ENCODE peak calls at places on chromosomes 11 and 22, in four cellular contexts. G is astrocyte, Y is A549, I is MM.1S. S is an unnamed sample.

GRCh38 chr11:121931748-121932352 is 184.2 kb downstream of the BLID start:
- DNase-seq in G (no peak), Y (no peak), I (no peak), S (no peak)

GRCh38 chr11:65366340-65366773 is 11.8 kb downstream of the TIGD3 start:
- DNase-seq in G (peak), Y (peak), I (peak), S (peak)

GRCh38 chr22:17154971-17155370 is 4.1 kb downstream of the HDHD5 start:
- DNase-seq in G (no peak), Y (no peak), I (no peak), S (no peak)

GRCh38 chr11:71558996-71559395 is 6.4 kb upstream of the KRTAP5-10 start:
- DNase-seq in G (no peak), Y (no peak), I (no peak), S (no peak)

GRCh38 chr11:83047515-83048225 is 24.0 kb downstream of the RAB30 start:
- DNase-seq in G (peak), Y (no peak), I (no peak), S (no peak)

GRCh38 chr11:67406969-67407699 is 3.3 kb downstream of the TBC1D10C start:
- DNase-seq in G (no peak), Y (no peak), I (no peak), S (no peak)

GRCh38 chr11:36608491-36609199 is 10.6 kb upstream of the RAG2 start:
- DNase-seq in G (no peak), Y (no peak), I (no peak), S (no peak)

GRCh38 chr22:49721211-49721763 is 106.4 kb downstream of the BRD1 start:
- DNase-seq in G (no peak), Y (no peak), I (no peak), S (no peak)

GRCh38 chr22:39174498-39175120 is 22.1 kb upstream of the CBX7 start:
- DNase-seq in G (peak), Y (peak), I (no peak), S (peak)

GRCh38 chr11:105862736-105863367 is 159.2 kb downstream of the MSANTD4 start:
- DNase-seq in G (peak), Y (peak), I (peak), S (peak)

GRCh38 chr11:102874842-102875241 is at the start of gene MMP12:
- DNase-seq in G (no peak), Y (no peak), I (no peak), S (no peak)

GRCh38 chr22:36461665-36462474 is 19.6 kb downstream of the TXN2 start:
- DNase-seq in G (peak), Y (peak), I (no peak), S (peak)

GRCh38 chr22:38180841-38181452 is 683 bp downstream of the PLA2G6 start:
- DNase-seq in G (no peak), Y (no peak), I (peak), S (no peak)

GRCh38 chr22:44719586-44720368 is 17.8 kb downstream of the PRR5 start:
- DNase-seq in G (no peak), Y (no peak), I (no peak), S (no peak)

GRCh38 chr11:119148855-119149370 is at the start of gene ABCG4:
- DNase-seq in G (no peak), Y (no peak), I (no peak), S (no peak)

GRCh38 chr11:16278273-16278672 is 78.1 kb downstream of the SOX6 start:
- DNase-seq in G (no peak), Y (no peak), I (no peak), S (no peak)

GRCh38 chr11:123654566-123655081 is at the start of gene SCN3B:
- DNase-seq in G (peak), Y (peak), I (peak), S (peak)

GRCh38 chr11:66579017-66579606 is 10.7 kb upstream of the CTSF start:
- DNase-seq in G (peak), Y (peak), I (peak), S (peak)

GRCh38 chr11:79973701-79974626 is 533.1 kb upstream of the TENM4 start:
- DNase-seq in G (no peak), Y (no peak), I (no peak), S (peak)

GRCh38 chr22:26967282-26967681 is 309.9 kb downstream of the MIAT start:
- DNase-seq in G (no peak), Y (no peak), I (no peak), S (no peak)

GRCh38 chr11:123544631-123545375 is 109.6 kb downstream of the SCN3B start:
- DNase-seq in G (no peak), Y (no peak), I (no peak), S (no peak)

GRCh38 chr22:20524004-20524481 is 16.6 kb downstream of the MED15 start:
- DNase-seq in G (no peak), Y (no peak), I (no peak), S (peak)

GRCh38 chr11:724063-724732 is 18.2 kb downstream of the EPS8L2 start:
- DNase-seq in G (no peak), Y (no peak), I (no peak), S (no peak)

GRCh38 chr11:1807628-1807995 is 27.2 kb upstream of the SYT8 start:
- DNase-seq in G (no peak), Y (peak), I (no peak), S (no peak)

GRCh38 chr11:2116680-2117079 is 22.5 kb downstream of the IGF2 start:
- DNase-seq in G (no peak), Y (no peak), I (no peak), S (no peak)

GRCh38 chr11:113773092-113773415 is 438 bp downstream of the ZW10 start:
- DNase-seq in G (peak), Y (no peak), I (no peak), S (peak)

GRCh38 chr22:45125198-45125597 is 38.5 kb upstream of the NUP50 start:
- DNase-seq in G (peak), Y (no peak), I (no peak), S (peak)

GRCh38 chr22:37290737-37291136 is 8.4 kb downstream of the CYTH4 start:
- DNase-seq in G (no peak), Y (no peak), I (no peak), S (peak)

GRCh38 chr11:114183041-114183511 is 113.1 kb upstream of the NNMT start:
- DNase-seq in G (no peak), Y (no peak), I (no peak), S (no peak)

GRCh38 chr11:116335078-116335477 is 437.7 kb downstream of the BUD13 start:
- DNase-seq in G (no peak), Y (no peak), I (no peak), S (no peak)

GRCh38 chr22:27919943-27920755 is 1.1 kb upstream of the PITPNB start:
- DNase-seq in G (peak), Y (peak), I (no peak), S (peak)

GRCh38 chr22:40721266-40721665 is 42.0 kb downstream of the MCHR1 start:
- DNase-seq in G (peak), Y (peak), I (no peak), S (peak)

GRCh38 chr11:26045082-26045481 is 286.8 kb upstream of the ANO3 start:
- DNase-seq in G (no peak), Y (no peak), I (peak), S (no peak)

GRCh38 chr11:70517996-70518907 is 119.9 kb downstream of the CTTN start:
- DNase-seq in G (peak), Y (no peak), I (no peak), S (peak)

GRCh38 chr11:134761361-134761760 is 349.3 kb upstream of the B3GAT1 start:
- DNase-seq in G (no peak), Y (no peak), I (no peak), S (no peak)

GRCh38 chr11:35619754-35620640 is 1.7 kb downstream of the FJX1 start:
- DNase-seq in G (peak), Y (peak), I (no peak), S (no peak)

GRCh38 chr11:67136156-67136555 is 17.1 kb downstream of the KDM2A start:
- DNase-seq in G (no peak), Y (no peak), I (no peak), S (no peak)

GRCh38 chr11:132078230-132078629 is 707.8 kb downstream of the NTM start:
- DNase-seq in G (no peak), Y (no peak), I (no peak), S (no peak)

GRCh38 chr11:132080121-132080520 is 709.7 kb downstream of the NTM start:
- DNase-seq in G (no peak), Y (no peak), I (no peak), S (no peak)

GRCh38 chr11:132084433-132084832 is 714.0 kb downstream of the NTM start:
- DNase-seq in G (no peak), Y (no peak), I (no peak), S (no peak)

GRCh38 chr11:132078677-132079076 is 708.3 kb downstream of the NTM start:
- DNase-seq in G (no peak), Y (no peak), I (no peak), S (no peak)

GRCh38 chr11:132082566-132082965 is 712.2 kb downstream of the NTM start:
- DNase-seq in G (no peak), Y (no peak), I (no peak), S (no peak)
- TF ChIP-seq CTCF in G (no peak), Y (no peak), I (no peak), S (no peak)

DNA sequence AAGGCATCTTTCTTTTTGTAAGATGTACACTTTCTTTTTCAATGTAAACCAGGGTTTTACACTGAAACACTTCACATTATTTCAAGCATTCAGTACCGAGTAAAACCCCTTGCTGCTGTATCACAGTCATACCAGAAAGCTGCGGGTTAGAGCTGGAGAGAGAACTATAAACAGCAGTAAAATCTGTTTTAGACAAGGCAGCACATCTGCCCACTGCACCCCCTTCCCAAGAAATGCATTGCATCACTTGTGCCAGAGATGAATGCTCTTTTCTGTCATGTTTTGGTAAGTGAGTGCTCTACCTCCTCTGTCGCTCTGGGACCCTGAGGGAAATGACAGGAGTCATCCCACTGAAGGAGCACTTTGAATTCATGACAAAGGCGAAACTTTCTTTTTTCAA is 107.3 kb downstream of the MAML2 start:
- DNase-seq in G (no peak), Y (no peak), I (no peak), S (peak)
- H3K4me3 ChIP-seq in G (no peak), Y (no peak), I (no peak), S (no peak)

GRCh38 chr22:25777870-25778269 is 35.9 kb downstream of the MYO18B start:
- DNase-seq in G (peak), Y (peak), I (no peak), S (peak)
- TF ChIP-seq CTCF in G (peak), Y (peak), I (peak), S (peak)

DNA sequence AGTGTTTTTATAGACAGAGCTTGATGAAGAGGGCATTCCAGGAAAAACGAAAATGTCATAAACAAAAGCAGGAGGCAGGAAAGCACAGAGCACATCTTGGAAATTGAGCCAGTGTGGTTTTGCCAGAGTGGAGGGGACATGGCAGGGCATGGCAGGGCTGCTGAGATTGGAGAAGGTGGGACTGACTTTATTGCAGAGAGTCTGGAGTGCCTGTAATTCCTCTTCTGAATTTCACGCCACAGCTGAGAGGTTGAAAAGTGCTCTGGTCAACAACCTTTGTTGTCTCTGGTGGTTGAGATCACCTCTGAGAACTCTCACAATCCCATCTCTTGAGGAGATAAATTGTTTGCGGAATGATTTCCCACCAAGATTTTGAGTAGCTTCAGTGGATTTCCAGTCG is 16.4 kb downstream of the SLC5A1 start:
- DNase-seq in G (no peak), Y (no peak), I (no peak), S (no peak)
- H3K4me3 ChIP-seq in G (no peak), Y (no peak), I (no peak), S (no peak)

GRCh38 chr11:93849751-93850584 is 450 bp downstream of the VSTM5 start:
- DNase-seq in G (peak), Y (peak), I (no peak), S (peak)
- TF ChIP-seq CTCF in G (no peak), Y (no peak), I (no peak), S (no peak)

DNA sequence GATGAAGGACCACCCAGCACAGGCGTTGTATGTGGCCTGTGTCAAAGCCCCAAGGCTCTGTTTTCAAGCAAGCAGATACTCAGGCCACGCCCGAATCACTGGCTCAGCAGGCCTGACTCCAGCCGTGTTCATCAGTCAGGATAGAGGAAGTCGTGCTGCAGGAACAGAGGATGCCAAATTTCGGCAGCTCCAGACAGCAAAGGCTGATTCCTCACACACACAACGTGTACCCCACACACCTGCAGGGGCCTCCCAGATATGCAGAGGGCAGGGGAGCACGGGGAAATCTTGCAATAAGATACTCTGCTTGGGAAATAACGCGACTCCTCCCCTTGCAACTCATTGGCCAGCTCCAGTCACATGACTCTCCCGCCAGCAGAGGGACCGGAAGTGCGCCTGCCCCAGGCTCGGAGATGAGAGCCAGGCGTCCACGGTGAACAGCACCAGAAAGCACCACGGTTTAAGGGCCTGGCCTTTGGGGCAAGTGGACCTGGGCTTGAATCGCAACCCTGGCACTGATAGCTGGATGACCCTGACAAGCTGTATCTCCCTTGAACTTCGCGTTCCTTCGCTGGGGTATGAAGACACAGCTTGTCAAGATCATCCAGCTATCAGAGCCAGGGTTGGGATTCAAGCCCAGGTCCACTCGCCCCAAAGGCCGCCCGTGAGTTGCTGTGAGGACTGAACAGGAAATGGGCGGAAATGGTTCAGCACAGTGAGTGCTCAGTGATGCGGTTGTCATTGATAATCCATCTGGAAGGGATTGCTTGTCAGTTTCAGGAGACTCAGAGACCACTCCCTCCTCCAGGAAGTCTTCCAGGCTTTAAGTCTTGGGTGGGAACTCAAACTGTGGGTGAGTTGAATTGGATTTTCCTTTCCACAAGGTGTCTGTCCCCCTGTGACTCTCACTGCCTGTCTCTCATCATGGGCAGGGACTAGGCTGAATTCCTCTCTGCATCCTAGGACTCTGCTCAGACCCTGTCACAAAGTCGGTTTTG is 88.5 kb downstream of the MYEOV start:
- DNase-seq in G (no peak), Y (no peak), I (peak), S (no peak)
- H3K4me3 ChIP-seq in G (no peak), Y (no peak), I (peak), S (no peak)

DNA sequence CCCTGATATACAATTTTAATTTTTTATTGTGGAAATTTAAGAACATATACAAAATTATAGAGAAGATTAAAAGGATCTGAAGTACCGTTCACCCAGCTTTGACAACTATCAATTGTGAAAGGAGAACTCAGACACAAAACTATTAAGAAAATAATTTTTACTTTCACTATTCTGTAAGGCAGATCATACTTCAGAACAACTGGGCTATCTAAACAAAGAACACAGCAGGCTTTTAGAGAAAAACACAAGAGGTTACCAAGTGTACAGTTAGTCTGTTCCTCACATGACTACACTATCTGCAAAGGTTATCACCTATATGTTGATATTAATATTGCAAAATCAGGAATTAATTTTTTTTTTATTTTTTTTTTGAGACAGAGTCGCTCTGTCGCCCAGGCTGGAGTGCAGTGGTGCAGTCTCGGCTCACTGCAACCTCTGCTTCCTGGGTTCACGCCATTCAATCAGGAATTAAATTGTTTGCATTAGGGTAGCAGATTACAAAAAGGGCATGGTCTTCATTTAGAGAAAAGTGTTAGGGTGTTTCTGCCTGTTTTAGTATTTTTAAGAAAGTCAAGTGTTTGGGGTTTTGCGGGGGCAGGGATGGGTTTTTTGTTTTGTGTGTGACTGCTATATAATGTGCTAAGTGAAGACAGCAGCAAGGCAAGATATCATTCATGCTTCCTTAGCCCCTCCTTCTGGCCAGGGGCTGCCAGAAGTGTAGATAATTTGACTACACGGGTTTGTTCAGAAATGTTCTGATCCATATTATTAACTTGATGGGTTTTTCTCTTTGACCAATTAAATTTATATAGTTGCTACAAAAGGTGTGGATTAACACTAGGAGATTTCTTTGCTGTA is 27.6 kb upstream of the SIK2 start:
- DNase-seq in G (no peak), Y (no peak), I (no peak), S (no peak)
- TF ChIP-seq CTCF in G (no peak), Y (no peak), I (no peak), S (no peak)